ENCODE peak calls at places on chromosome 3, in five cellular contexts. One of them, this sample, is unnamed.

GRCh38 chr3:183878071-183878470 is 6.6 kb downstream of the PARL start:
- DNase-seq in GM06990: no peak
- DNase-seq in astrocyte of the spinal cord: no peak
- DNase-seq in colonic mucosa: no peak
- DNase-seq in cardiac muscle cell: no peak
- DNase-seq in this sample: no peak

GRCh38 chr3:81726132-81726531 is 35.3 kb downstream of the GBE1 start:
- DNase-seq in astrocyte of the spinal cord: peak; percentile 29
- DNase-seq in cardiac muscle cell: peak; percentile 33
- DNase-seq in colonic mucosa: no peak
- DNase-seq in GM06990: no peak
- DNase-seq in this sample: no peak

GRCh38 chr3:46393554-46394434 is 13.1 kb downstream of the CCR5AS start:
- DNase-seq in cardiac muscle cell: peak; percentile 62
- DNase-seq in colonic mucosa: no peak
- DNase-seq in astrocyte of the spinal cord: no peak
- DNase-seq in GM06990: no peak
- DNase-seq in this sample: peak; percentile 40

GRCh38 chr3:190205739-190206138 is 85.0 kb upstream of the P3H2 start:
- DNase-seq in colonic mucosa: no peak
- DNase-seq in GM06990: peak; percentile 76
- DNase-seq in cardiac muscle cell: peak; percentile 31
- DNase-seq in astrocyte of the spinal cord: peak; percentile 72
- DNase-seq in this sample: no peak

GRCh38 chr3:64223809-64224570 is 1.3 kb downstream of the PRICKLE2 start:
- DNase-seq in cardiac muscle cell: peak; percentile 66
- DNase-seq in astrocyte of the spinal cord: peak; percentile 41
- DNase-seq in GM06990: no peak
- DNase-seq in colonic mucosa: no peak
- DNase-seq in this sample: no peak

GRCh38 chr3:138818175-138818574 is 16.6 kb downstream of the PIK3CB start:
- DNase-seq in astrocyte of the spinal cord: no peak
- DNase-seq in cardiac muscle cell: no peak
- DNase-seq in colonic mucosa: no peak
- DNase-seq in GM06990: no peak
- DNase-seq in this sample: no peak

GRCh38 chr3:31227152-31227581 is 305.6 kb upstream of the STT3B start:
- DNase-seq in colonic mucosa: no peak
- DNase-seq in cardiac muscle cell: no peak
- DNase-seq in GM06990: peak; percentile 66
- DNase-seq in astrocyte of the spinal cord: no peak
- DNase-seq in this sample: no peak

GRCh38 chr3:34955684-34956083 is 683.6 kb upstream of the ARPP21 start:
- DNase-seq in cardiac muscle cell: no peak
- DNase-seq in GM06990: no peak
- DNase-seq in colonic mucosa: no peak
- DNase-seq in astrocyte of the spinal cord: no peak
- DNase-seq in this sample: no peak

GRCh38 chr3:59540241-59540640 is 490.4 kb upstream of the CFAP20DC start:
- DNase-seq in GM06990: no peak
- DNase-seq in astrocyte of the spinal cord: peak; percentile 71
- DNase-seq in cardiac muscle cell: no peak
- DNase-seq in colonic mucosa: no peak
- DNase-seq in this sample: no peak

GRCh38 chr3:169695051-169695450 is 31.5 kb upstream of the MECOM start:
- DNase-seq in astrocyte of the spinal cord: no peak
- DNase-seq in GM06990: no peak
- DNase-seq in colonic mucosa: no peak
- DNase-seq in cardiac muscle cell: peak; percentile 65
- DNase-seq in this sample: no peak

GRCh38 chr3:50375200-50375931 is 16.0 kb upstream of the TMEM115 start:
- DNase-seq in GM06990: no peak
- DNase-seq in colonic mucosa: no peak
- DNase-seq in astrocyte of the spinal cord: no peak
- DNase-seq in cardiac muscle cell: no peak
- DNase-seq in this sample: no peak

GRCh38 chr3:192906940-192907339 is 10.7 kb downstream of the MB21D2 start:
- DNase-seq in astrocyte of the spinal cord: no peak
- DNase-seq in colonic mucosa: no peak
- DNase-seq in cardiac muscle cell: no peak
- DNase-seq in GM06990: no peak
- DNase-seq in this sample: no peak

DNA sequence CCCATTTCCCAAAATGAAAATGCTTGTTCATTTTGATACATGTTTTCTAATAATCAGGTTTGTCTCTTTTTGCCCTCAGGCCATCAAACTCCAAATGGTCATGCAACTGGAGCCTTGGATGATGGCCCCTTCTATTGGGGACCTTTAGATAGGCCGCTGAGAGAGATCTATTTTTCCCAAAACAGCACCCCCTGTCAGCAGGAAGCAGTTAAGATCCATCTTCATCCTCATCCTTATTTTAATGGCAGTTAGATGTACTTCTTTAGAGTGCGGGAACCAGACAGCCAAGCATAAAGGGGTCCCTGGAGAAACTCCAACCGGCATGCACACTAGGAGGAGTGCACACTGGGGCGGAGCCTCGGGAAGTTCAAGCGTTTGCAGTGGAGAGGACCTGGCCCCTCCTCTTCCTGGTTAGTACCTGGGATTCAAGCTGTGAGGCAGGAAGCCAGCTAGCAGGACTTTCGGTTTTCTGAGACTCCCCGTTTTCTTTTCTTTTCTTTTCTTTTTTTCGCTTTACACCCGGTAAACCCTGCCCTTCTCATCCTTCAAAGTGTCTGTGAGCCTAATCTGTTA is 31.9 kb upstream of the STRIT1 start:
- DNase-seq in GM06990: no peak
- DNase-seq in cardiac muscle cell: no peak
- DNase-seq in astrocyte of the spinal cord: peak; percentile 21
- DNase-seq in colonic mucosa: no peak
- DNase-seq in this sample: peak; percentile 45
- H3K4me3 ChIP-seq in GM06990: no peak overlapping the region
- H3K4me3 ChIP-seq in cardiac muscle cell: no peak overlapping the region
- H3K4me3 ChIP-seq in astrocyte of the spinal cord: no peak overlapping the region
- H3K4me3 ChIP-seq in colonic mucosa: no peak overlapping the region
- H3K4me3 ChIP-seq in this sample: no peak overlapping the region

GRCh38 chr3:150483226-150483625 is 63.1 kb downstream of the SERP1 start:
- DNase-seq in colonic mucosa: no peak
- DNase-seq in GM06990: no peak
- DNase-seq in cardiac muscle cell: peak; percentile 18
- DNase-seq in astrocyte of the spinal cord: no peak
- DNase-seq in this sample: no peak
- TF ChIP-seq CTCF in colonic mucosa: no peak
- TF ChIP-seq CTCF in GM06990: no peak
- TF ChIP-seq CTCF in cardiac muscle cell: no peak
- TF ChIP-seq CTCF in astrocyte of the spinal cord: no peak
- TF ChIP-seq CTCF in this sample: no peak

GRCh38 chr3:134525293-134525692 is 39.4 kb downstream of the CEP63 start:
- DNase-seq in GM06990: no peak
- DNase-seq in cardiac muscle cell: no peak
- DNase-seq in colonic mucosa: no peak
- DNase-seq in astrocyte of the spinal cord: no peak
- DNase-seq in this sample: no peak
- H3K4me3 ChIP-seq in GM06990: no peak overlapping the region
- H3K4me3 ChIP-seq in cardiac muscle cell: no peak overlapping the region
- H3K4me3 ChIP-seq in colonic mucosa: no peak overlapping the region
- H3K4me3 ChIP-seq in astrocyte of the spinal cord: no peak overlapping the region
- H3K4me3 ChIP-seq in this sample: no peak overlapping the region

GRCh38 chr3:40307176-40307575 is 2.3 kb upstream of the EIF1B start:
- DNase-seq in GM06990: no peak
- DNase-seq in astrocyte of the spinal cord: peak; percentile 41
- DNase-seq in colonic mucosa: no peak
- DNase-seq in cardiac muscle cell: no peak
- DNase-seq in this sample: no peak
- TF ChIP-seq CTCF in GM06990: no peak
- TF ChIP-seq CTCF in astrocyte of the spinal cord: no peak
- TF ChIP-seq CTCF in colonic mucosa: no peak
- TF ChIP-seq CTCF in cardiac muscle cell: no peak
- TF ChIP-seq CTCF in this sample: no peak

This sample was measured in Caco-2.